ENCODE peak calls at places on chromosomes 5 and 9, in eight cellular contexts. K is H7; E is NAMALWA; U is chondrocyte; J is stimulated activated CD4-positive, alpha-beta T cell treated with anti-CD3 and anti-CD28 coated beads, Interleukin-2, amount 100 ng/mL, for 48 hours; Q is Caki2; R is EL; M is psoas muscle. N is an unnamed sample.

GRCh38 chr5:54309237-54309636 is 1.1 kb downstream of the ARL15 start:
- DNase-seq in R (peak), K (no peak), U (no peak), J (no peak), E (peak), M (no peak), Q (no peak), N (no peak)

GRCh38 chr9:72986522-72987116 is 33.8 kb upstream of the ALDH1A1 start:
- DNase-seq in M (no peak), R (peak), J (no peak), Q (no peak), E (no peak), K (no peak), U (no peak), N (no peak)

GRCh38 chr9:105828596-105829213 is 134.4 kb downstream of the TMEM38B start:
- DNase-seq in K (no peak), J (no peak), M (no peak), U (no peak), R (no peak), Q (no peak), E (no peak), N (no peak)

GRCh38 chr9:132181796-132182521 is 20.1 kb downstream of the NTNG2 start:
- DNase-seq in K (no peak), E (no peak), J (no peak), Q (no peak), R (no peak), U (no peak), M (no peak), N (no peak)

GRCh38 chr9:3879315-3879714 is 353.5 kb upstream of the RFX3 start:
- DNase-seq in J (no peak), U (no peak), M (no peak), Q (no peak), K (no peak), R (no peak), E (no peak), N (no peak)

GRCh38 chr5:73338201-73339126 is 110.1 kb downstream of the FOXD1 start:
- DNase-seq in M (no peak), K (peak), J (no peak), U (no peak), R (peak), E (no peak), Q (no peak), N (no peak)

GRCh38 chr5:156411-157072 is 34.8 kb upstream of the LRRC14B start:
- DNase-seq in K (peak), J (no peak), R (no peak), U (peak), M (no peak), Q (no peak), E (no peak), N (peak)

GRCh38 chr9:109817146-109817845 is 37.3 kb downstream of the PALM2AKAP2 start:
- DNase-seq in Q (no peak), R (peak), U (no peak), M (no peak), K (no peak), J (no peak), E (no peak), N (no peak)

GRCh38 chr9:18604971-18605370 is 131.0 kb downstream of the ADAMTSL1 start:
- DNase-seq in M (no peak), U (no peak), Q (no peak), E (no peak), K (no peak), J (no peak), R (no peak), N (no peak)

GRCh38 chr5:67815455-67816391 is 399.8 kb upstream of the PIK3R1 start:
- DNase-seq in R (no peak), Q (no peak), J (no peak), M (no peak), E (no peak), U (no peak), K (no peak), N (no peak)

N was measured in coronary artery.